ENCODE peak calls at places on chromosomes 13 and 19, in five cellular contexts. V is bronchial epithelial cell, C is non-pigmented ciliary epithelial cell, G is GM04504, M is fibroblast of pulmonary artery. O is an unnamed sample.

GRCh38 chr19:3801412-3802096 is 15.4 kb upstream of the MATK start:
- DNase-seq in G (no peak), M (no peak), C (no peak), V (peak; percentile 4), O (peak; percentile 70)

GRCh38 chr13:51785592-51786424 is 18.2 kb downstream of the DHRS12 start:
- DNase-seq in V (no peak), C (no peak), M (peak; percentile 51), G (no peak), O (no peak)

GRCh38 chr19:5022066-5022860 is 53.4 kb downstream of the KDM4B start:
- DNase-seq in M (no peak), V (no peak), G (no peak), C (no peak), O (no peak)

GRCh38 chr19:45117666-45118065 is 24.7 kb downstream of the PPP1R37 start:
- DNase-seq in C (no peak), M (no peak), G (no peak), V (no peak), O (no peak)

GRCh38 chr13:87498681-87499080 is 172.5 kb upstream of the SLITRK5 start:
- DNase-seq in C (peak; percentile 2), G (no peak), M (peak; percentile 1), V (peak; percentile 7), O (peak; percentile 41)

GRCh38 chr19:28980236-28980868 is 232.6 kb downstream of the UQCRFS1 start:
- DNase-seq in V (no peak), G (no peak), C (no peak), M (peak; percentile 42), O (no peak)

GRCh38 chr19:41330946-41331678 is 21.1 kb downstream of the CCDC97 start:
- DNase-seq in C (no peak), G (no peak), M (no peak), V (no peak), O (peak; percentile 32)

GRCh38 chr19:17089238-17089637 is 13.7 kb downstream of the MYO9B start:
- DNase-seq in G (no peak), C (no peak), V (no peak), M (peak; percentile 37), O (no peak)

GRCh38 chr19:15323496-15324235 is 8.7 kb downstream of the BRD4 start:
- DNase-seq in C (no peak), V (peak; percentile 79), G (no peak), M (peak; percentile 67), O (no peak)

GRCh38 chr19:19461671-19462622 is 53.4 kb downstream of the TSSK6 start:
- DNase-seq in C (no peak), M (peak; percentile 59), V (no peak), G (no peak), O (peak; percentile 84)

GRCh38 chr19:6125571-6125989 is 9.9 kb upstream of the ACSBG2 start:
- DNase-seq in C (no peak), M (peak; percentile 83), G (peak; percentile 64), V (peak; percentile 77), O (peak; percentile 23)

GRCh38 chr19:11168568-11168967 is 13.0 kb upstream of the SPC24 start:
- DNase-seq in G (peak; percentile 94), C (peak; percentile 85), M (peak; percentile 91), V (peak; percentile 98), O (no peak)

GRCh38 chr13:43316997-43317396 is 293.6 kb downstream of the DNAJC15 start:
- DNase-seq in M (peak; percentile 75), V (peak; percentile 31), G (peak; percentile 52), C (no peak), O (no peak)

GRCh38 chr13:19362946-19363510 is 181.4 kb upstream of the TUBA3C start:
- DNase-seq in V (no peak), M (no peak), C (no peak), G (no peak), O (no peak)

GRCh38 chr13:111186305-111186930 is 71.3 kb downstream of the ARHGEF7 start:
- DNase-seq in C (no peak), V (no peak), M (no peak), G (no peak), O (no peak)

GRCh38 chr13:61612192-61612591 is 196.5 kb upstream of the PCDH20 start:
- DNase-seq in C (no peak), M (no peak), V (no peak), G (no peak), O (no peak)

GRCh38 chr19:12603714-12604113 is 6.9 kb downstream of the ZNF490 start:
- DNase-seq in V (no peak), C (no peak), G (no peak), M (no peak), O (no peak)

GRCh38 chr19:30386551-30387143 is 14.5 kb downstream of the ZNF536 start:
- DNase-seq in G (no peak), C (no peak), M (no peak), V (no peak), O (no peak)

GRCh38 chr19:3163230-3163886 is 15.2 kb upstream of the S1PR4 start:
- DNase-seq in G (no peak), V (no peak), C (no peak), M (peak; percentile 69), O (peak; percentile 73)

GRCh38 chr19:15934332-15935078 is at the start of gene CYP4F11:
- DNase-seq in G (no peak), V (peak; percentile 86), C (no peak), M (no peak), O (no peak)

GRCh38 chr19:52673014-52673413 is 34.9 kb upstream of the ZNF83 start:
- DNase-seq in V (no peak), G (no peak), C (no peak), M (peak; percentile 18), O (no peak)

GRCh38 chr13:38821753-38822551 is 135.1 kb downstream of the FREM2 start:
- DNase-seq in M (no peak), G (no peak), V (peak; percentile 69), C (no peak), O (no peak)

GRCh38 chr13:73608157-73608516 is 526.1 kb downstream of the KLF12 start:
- DNase-seq in G (no peak), M (no peak), V (no peak), C (no peak), O (no peak)

GRCh38 chr19:33649919-33650305 is 28.2 kb downstream of the CHST8 start:
- DNase-seq in G (no peak), M (no peak), C (no peak), V (no peak), O (no peak)

GRCh38 chr19:49772850-49773432 is 6.1 kb downstream of the AP2A1 start:
- DNase-seq in M (no peak), V (no peak), C (no peak), G (no peak), O (no peak)

GRCh38 chr13:80040219-80040976 is 300.5 kb downstream of the SPRY2 start:
- DNase-seq in M (peak; percentile 94), V (peak; percentile 100), C (peak; percentile 98), G (peak; percentile 89), O (no peak)

GRCh38 chr19:29013325-29013724 is 199.6 kb downstream of the UQCRFS1 start:
- DNase-seq in G (no peak), M (no peak), C (no peak), V (no peak), O (no peak)

O was measured in nephron progenitor cell.